ENCODE peak calls at places on chromosomes 2 and 18, in seven cellular contexts. One of them, this sample, is unnamed.

GRCh38 chr18:69400253-69400975 is at the start of gene DOK6:
- DNase-seq in body of pancreas: peak; percentile 40
- DNase-seq in sigmoid colon: peak; percentile 64
- DNase-seq in NCI-H774: peak; percentile 63
- DNase-seq in psoas muscle: peak; percentile 51
- DNase-seq in stimulated activated CD4-positive, alpha-beta T cell treated with anti-CD3 and anti-CD28 coated beads, Interleukin-4, amount 100 ng/mL, for 24 hours: no peak
- DNase-seq in SJSA1: peak; percentile 5
- DNase-seq in this sample: peak; percentile 29

GRCh38 chr2:109377976-109378375 is 235.8 kb downstream of the SEPTIN10 start:
- DNase-seq in psoas muscle: peak; percentile 19
- DNase-seq in sigmoid colon: peak; percentile 51
- DNase-seq in SJSA1: no peak
- DNase-seq in stimulated activated CD4-positive, alpha-beta T cell treated with anti-CD3 and anti-CD28 coated beads, Interleukin-4, amount 100 ng/mL, for 24 hours: no peak
- DNase-seq in NCI-H774: no peak
- DNase-seq in body of pancreas: no peak
- DNase-seq in this sample: peak; percentile 14

GRCh38 chr2:232320038-232320790 is 58.3 kb upstream of the ALPP start:
- DNase-seq in NCI-H774: no peak
- DNase-seq in sigmoid colon: no peak
- DNase-seq in psoas muscle: peak; percentile 11
- DNase-seq in stimulated activated CD4-positive, alpha-beta T cell treated with anti-CD3 and anti-CD28 coated beads, Interleukin-4, amount 100 ng/mL, for 24 hours: no peak
- DNase-seq in body of pancreas: no peak
- DNase-seq in SJSA1: no peak
- DNase-seq in this sample: peak; percentile 58

GRCh38 chr2:79393806-79394484 is 118.9 kb upstream of the CTNNA2 start:
- DNase-seq in sigmoid colon: no peak
- DNase-seq in body of pancreas: no peak
- DNase-seq in SJSA1: no peak
- DNase-seq in psoas muscle: no peak
- DNase-seq in NCI-H774: peak; percentile 72
- DNase-seq in stimulated activated CD4-positive, alpha-beta T cell treated with anti-CD3 and anti-CD28 coated beads, Interleukin-4, amount 100 ng/mL, for 24 hours: no peak
- DNase-seq in this sample: no peak

GRCh38 chr2:240412211-240412830 is 23.1 kb upstream of the GPC1 start:
- DNase-seq in SJSA1: no peak
- DNase-seq in NCI-H774: no peak
- DNase-seq in psoas muscle: peak; percentile 57
- DNase-seq in sigmoid colon: peak; percentile 53
- DNase-seq in body of pancreas: peak; percentile 7
- DNase-seq in stimulated activated CD4-positive, alpha-beta T cell treated with anti-CD3 and anti-CD28 coated beads, Interleukin-4, amount 100 ng/mL, for 24 hours: no peak
- DNase-seq in this sample: no peak

GRCh38 chr2:232328516-232329460 is 49.8 kb upstream of the ALPP start:
- DNase-seq in SJSA1: no peak
- DNase-seq in NCI-H774: no peak
- DNase-seq in stimulated activated CD4-positive, alpha-beta T cell treated with anti-CD3 and anti-CD28 coated beads, Interleukin-4, amount 100 ng/mL, for 24 hours: no peak
- DNase-seq in psoas muscle: peak; percentile 21
- DNase-seq in body of pancreas: peak; percentile 3
- DNase-seq in sigmoid colon: peak; percentile 46
- DNase-seq in this sample: no peak

GRCh38 chr2:144310889-144311608 is 208.9 kb downstream of the ZEB2 start:
- DNase-seq in psoas muscle: no peak
- DNase-seq in stimulated activated CD4-positive, alpha-beta T cell treated with anti-CD3 and anti-CD28 coated beads, Interleukin-4, amount 100 ng/mL, for 24 hours: no peak
- DNase-seq in sigmoid colon: no peak
- DNase-seq in SJSA1: no peak
- DNase-seq in body of pancreas: no peak
- DNase-seq in NCI-H774: no peak
- DNase-seq in this sample: no peak

GRCh38 chr2:207734264-207734635 is 22.8 kb downstream of the CCNYL1 start:
- DNase-seq in psoas muscle: no peak
- DNase-seq in SJSA1: no peak
- DNase-seq in body of pancreas: no peak
- DNase-seq in stimulated activated CD4-positive, alpha-beta T cell treated with anti-CD3 and anti-CD28 coated beads, Interleukin-4, amount 100 ng/mL, for 24 hours: no peak
- DNase-seq in NCI-H774: no peak
- DNase-seq in sigmoid colon: no peak
- DNase-seq in this sample: no peak

GRCh38 chr2:217307023-217307422 is 447.2 kb upstream of the TNP1 start:
- DNase-seq in NCI-H774: no peak
- DNase-seq in SJSA1: no peak
- DNase-seq in psoas muscle: no peak
- DNase-seq in body of pancreas: peak; percentile 10
- DNase-seq in stimulated activated CD4-positive, alpha-beta T cell treated with anti-CD3 and anti-CD28 coated beads, Interleukin-4, amount 100 ng/mL, for 24 hours: no peak
- DNase-seq in sigmoid colon: no peak
- DNase-seq in this sample: no peak

GRCh38 chr18:56221195-56222065 is 417.0 kb downstream of the TXNL1 start:
- DNase-seq in sigmoid colon: no peak
- DNase-seq in SJSA1: no peak
- DNase-seq in stimulated activated CD4-positive, alpha-beta T cell treated with anti-CD3 and anti-CD28 coated beads, Interleukin-4, amount 100 ng/mL, for 24 hours: no peak
- DNase-seq in psoas muscle: no peak
- DNase-seq in body of pancreas: peak; percentile 86
- DNase-seq in NCI-H774: no peak
- DNase-seq in this sample: no peak

GRCh38 chr2:239399404-239399999 is 1.3 kb downstream of the HDAC4 start:
- DNase-seq in sigmoid colon: peak; percentile 78
- DNase-seq in psoas muscle: no peak
- DNase-seq in stimulated activated CD4-positive, alpha-beta T cell treated with anti-CD3 and anti-CD28 coated beads, Interleukin-4, amount 100 ng/mL, for 24 hours: peak; percentile 37
- DNase-seq in body of pancreas: peak; percentile 47
- DNase-seq in SJSA1: peak; percentile 23
- DNase-seq in NCI-H774: no peak
- DNase-seq in this sample: peak; percentile 57

GRCh38 chr2:14081526-14081925 is 551.0 kb upstream of the LRATD1 start:
- DNase-seq in sigmoid colon: no peak
- DNase-seq in NCI-H774: no peak
- DNase-seq in stimulated activated CD4-positive, alpha-beta T cell treated with anti-CD3 and anti-CD28 coated beads, Interleukin-4, amount 100 ng/mL, for 24 hours: no peak
- DNase-seq in psoas muscle: no peak
- DNase-seq in SJSA1: no peak
- DNase-seq in body of pancreas: no peak
- DNase-seq in this sample: no peak

This sample was measured in colonic mucosa.